ENCODE peak calls at places on chromosomes 13 and 19, in four cellular contexts. I is NCI-H526 treated with DMSO at 0.1 percent for 48 hours, U is GM04503, C is fibroblast of lung. T is an unnamed sample.

GRCh38 chr19:49888478-49888901 is 8.2 kb downstream of the IL4I1 start:
- DNase-seq in I (peak; percentile 26), U (no peak), C (no peak), T (no peak)

GRCh38 chr19:10230155-10230903 is 802 bp downstream of the S1PR2 start:
- DNase-seq in C (peak; percentile 54), I (no peak), U (no peak), T (no peak)

GRCh38 chr13:23087884-23088283 is 92.9 kb upstream of the SGCG start:
- DNase-seq in C (peak; percentile 1), I (no peak), U (no peak), T (no peak)

GRCh38 chr13:43424386-43424785 is 362.4 kb downstream of the ENOX1 start:
- DNase-seq in C (no peak), U (no peak), I (peak; percentile 94), T (no peak)

GRCh38 chr13:42392706-42393572 is 121.0 kb downstream of the AKAP11 start:
- DNase-seq in U (no peak), C (peak; percentile 9), I (no peak), T (no peak)

GRCh38 chr19:14786421-14786851 is 8.1 kb upstream of the ADGRE2 start:
- DNase-seq in C (no peak), U (no peak), I (no peak), T (no peak)

GRCh38 chr13:20547479-20547908 is 19.5 kb upstream of the IFT88 start:
- DNase-seq in C (no peak), U (no peak), I (peak; percentile 34), T (no peak)

GRCh38 chr13:113551081-113552000 is 33.2 kb upstream of the TFDP1 start:
- DNase-seq in I (no peak), C (no peak), U (no peak), T (no peak)

GRCh38 chr19:410243-410781 is 1.4 kb upstream of the C2CD4C start:
- DNase-seq in U (no peak), C (no peak), I (no peak), T (no peak)

GRCh38 chr13:96460571-96460970 is 370.7 kb downstream of the HS6ST3 start:
- DNase-seq in U (no peak), C (no peak), I (no peak), T (peak; percentile 51)

T was measured in MM.1S.